ENCODE peak calls at places on chromosomes 3 and 15, in seven cellular contexts. W, G, D, L, J, X and F are unnamed samples.
A peak's percentile ranks its signal among the peaks of the same experiment; 100 is the strongest.

GRCh38 chr15:56165234-56165633 is 78.4 kb downstream of the RFX7 start:
- ATAC-seq in W (no peak), X (no peak), J (no peak), L (no peak), G (no peak), D (no peak), F (no peak)

GRCh38 chr3:108970561-108970960 is 16.9 kb upstream of the GUCA1C start:
- ATAC-seq in J (no peak), W (no peak), G (no peak), D (no peak), X (peak; percentile 40), L (no peak), F (no peak)

GRCh38 chr15:91562698-91563097 is 290.8 kb upstream of the SLCO3A1 start:
- ATAC-seq in W (no peak), L (no peak), G (no peak), J (no peak), D (no peak), X (no peak), F (no peak)

GRCh38 chr15:91050128-91050455 is 27.7 kb upstream of the VPS33B start:
- ATAC-seq in W (no peak), X (no peak), G (peak; percentile 70), D (peak; percentile 13), J (peak; percentile 27), L (no peak), F (peak; percentile 31)

GRCh38 chr3:33438871-33439270 is 1.3 kb downstream of the UBP1 start:
- ATAC-seq in W (no peak), D (no peak), J (no peak), X (no peak), L (no peak), G (no peak), F (no peak)

GRCh38 chr3:49712631-49713317 is 6.7 kb downstream of the AMIGO3 start:
- ATAC-seq in J (no peak), X (no peak), L (no peak), D (peak; percentile 45), G (peak; percentile 13), W (no peak), F (no peak)

GRCh38 chr3:151398895-151399294 is 14.3 kb upstream of the P2RY12 start:
- ATAC-seq in X (no peak), J (no peak), G (no peak), D (no peak), L (no peak), W (no peak), F (no peak)

GRCh38 chr3:118556983-118557382 is 477.7 kb downstream of the IGSF11 start:
- ATAC-seq in J (no peak), L (no peak), W (no peak), G (no peak), X (no peak), D (no peak), F (no peak)

GRCh38 chr3:188305220-188305619 is 151.3 kb downstream of the LPP start:
- ATAC-seq in X (no peak), G (no peak), W (no peak), D (no peak), L (no peak), J (no peak), F (no peak)

GRCh38 chr3:41222012-41222411 is 22.7 kb downstream of the CTNNB1 start:
- ATAC-seq in W (no peak), J (peak; percentile 40), D (no peak), X (no peak), G (no peak), L (no peak), F (no peak)